ENCODE peak calls at places on chromosomes 6 and 20, in eight cellular contexts. One of them, this sample, is unnamed.

GRCh38 chr20:23214903-23215302 is 128.8 kb upstream of the CD93 start:
- DNase-seq in A549: no peak
- DNase-seq in upper lobe of left lung: no peak
- DNase-seq in ovary: no peak
- DNase-seq in K562: no peak
- DNase-seq in stomach: no peak
- DNase-seq in GM12878: no peak
- DNase-seq in transverse colon: no peak
- DNase-seq in this sample: no peak

GRCh38 chr6:123913858-123914257 is 110.2 kb downstream of the NKAIN2 start:
- DNase-seq in upper lobe of left lung: no peak
- DNase-seq in ovary: no peak
- DNase-seq in A549: no peak
- DNase-seq in GM12878: no peak
- DNase-seq in K562: no peak
- DNase-seq in transverse colon: no peak
- DNase-seq in stomach: no peak
- DNase-seq in this sample: no peak

GRCh38 chr6:113495521-113495920 is 361.6 kb upstream of the MARCKS start:
- DNase-seq in GM12878: no peak
- DNase-seq in K562: no peak
- DNase-seq in ovary: no peak
- DNase-seq in stomach: no peak
- DNase-seq in A549: no peak
- DNase-seq in upper lobe of left lung: no peak
- DNase-seq in transverse colon: no peak
- DNase-seq in this sample: no peak

GRCh38 chr20:62051901-62052255 is 13.8 kb downstream of the TAF4 start:
- DNase-seq in upper lobe of left lung: no peak
- DNase-seq in ovary: no peak
- DNase-seq in stomach: no peak
- DNase-seq in GM12878: no peak
- DNase-seq in A549: no peak
- DNase-seq in transverse colon: no peak
- DNase-seq in K562: no peak
- DNase-seq in this sample: no peak

GRCh38 chr6:35496851-35497570 is at the start of gene TEAD3:
- DNase-seq in GM12878: no peak
- DNase-seq in transverse colon: peak; percentile 74
- DNase-seq in K562: peak; percentile 98
- DNase-seq in ovary: peak; percentile 88
- DNase-seq in upper lobe of left lung: peak; percentile 69
- DNase-seq in stomach: peak; percentile 69
- DNase-seq in A549: peak; percentile 63
- DNase-seq in this sample: no peak

GRCh38 chr6:82337688-82338257 is 25.8 kb upstream of the TPBG start:
- DNase-seq in A549: no peak
- DNase-seq in upper lobe of left lung: no peak
- DNase-seq in stomach: no peak
- DNase-seq in ovary: no peak
- DNase-seq in K562: no peak
- DNase-seq in GM12878: no peak
- DNase-seq in transverse colon: no peak
- DNase-seq in this sample: no peak

GRCh38 chr6:37137201-37137880 is 32.6 kb upstream of the PIM1 start:
- DNase-seq in ovary: no peak
- DNase-seq in upper lobe of left lung: no peak
- DNase-seq in K562: no peak
- DNase-seq in GM12878: no peak
- DNase-seq in stomach: no peak
- DNase-seq in transverse colon: no peak
- DNase-seq in A549: peak; percentile 85
- DNase-seq in this sample: no peak

GRCh38 chr6:52815167-52816092 is 11.8 kb upstream of the GSTA1 start:
- DNase-seq in A549: peak; percentile 64
- DNase-seq in stomach: peak; percentile 61
- DNase-seq in ovary: no peak
- DNase-seq in GM12878: no peak
- DNase-seq in transverse colon: peak; percentile 52
- DNase-seq in upper lobe of left lung: peak; percentile 47
- DNase-seq in K562: peak; percentile 64
- DNase-seq in this sample: peak; percentile 23

GRCh38 chr20:43993552-43993951 is 78.9 kb downstream of the TOX2 start:
- DNase-seq in ovary: no peak
- DNase-seq in GM12878: no peak
- DNase-seq in upper lobe of left lung: no peak
- DNase-seq in K562: no peak
- DNase-seq in transverse colon: no peak
- DNase-seq in stomach: no peak
- DNase-seq in A549: no peak
- DNase-seq in this sample: no peak

GRCh38 chr6:167058261-167058660 is 59.1 kb downstream of the CEP43 start:
- DNase-seq in GM12878: no peak
- DNase-seq in stomach: no peak
- DNase-seq in transverse colon: no peak
- DNase-seq in upper lobe of left lung: no peak
- DNase-seq in ovary: no peak
- DNase-seq in K562: no peak
- DNase-seq in A549: no peak
- DNase-seq in this sample: no peak

GRCh38 chr6:153816306-153816845 is 222.7 kb upstream of the OPRM1 start:
- DNase-seq in K562: no peak
- DNase-seq in ovary: no peak
- DNase-seq in transverse colon: no peak
- DNase-seq in GM12878: no peak
- DNase-seq in stomach: peak; percentile 33
- DNase-seq in A549: no peak
- DNase-seq in upper lobe of left lung: no peak
- DNase-seq in this sample: no peak

GRCh38 chr6:163867518-163868292 is 453.2 kb downstream of the QKI start:
- DNase-seq in K562: no peak
- DNase-seq in ovary: no peak
- DNase-seq in upper lobe of left lung: no peak
- DNase-seq in A549: no peak
- DNase-seq in stomach: no peak
- DNase-seq in transverse colon: no peak
- DNase-seq in GM12878: no peak
- DNase-seq in this sample: no peak

GRCh38 chr6:291697-292505 is at the start of gene DUSP22:
- DNase-seq in stomach: peak; percentile 92
- DNase-seq in GM12878: peak; percentile 81
- DNase-seq in K562: peak; percentile 100
- DNase-seq in ovary: peak; percentile 89
- DNase-seq in A549: peak; percentile 76
- DNase-seq in upper lobe of left lung: peak; percentile 90
- DNase-seq in transverse colon: peak; percentile 93
- DNase-seq in this sample: peak; percentile 73

GRCh38 chr6:111794300-111794699 is 79.0 kb downstream of the FYN start:
- DNase-seq in ovary: no peak
- DNase-seq in K562: no peak
- DNase-seq in A549: no peak
- DNase-seq in GM12878: no peak
- DNase-seq in upper lobe of left lung: no peak
- DNase-seq in stomach: no peak
- DNase-seq in transverse colon: no peak
- DNase-seq in this sample: no peak

GRCh38 chr6:111793711-111794111 is 79.5 kb downstream of the FYN start:
- DNase-seq in A549: no peak
- DNase-seq in K562: no peak
- DNase-seq in stomach: peak; percentile 34
- DNase-seq in GM12878: no peak
- DNase-seq in transverse colon: peak; percentile 44
- DNase-seq in upper lobe of left lung: peak; percentile 41
- DNase-seq in ovary: no peak
- DNase-seq in this sample: no peak

GRCh38 chr6:111796310-111796918 is 76.8 kb downstream of the FYN start:
- DNase-seq in K562: no peak
- DNase-seq in ovary: no peak
- DNase-seq in upper lobe of left lung: no peak
- DNase-seq in transverse colon: no peak
- DNase-seq in GM12878: no peak
- DNase-seq in stomach: no peak
- DNase-seq in A549: no peak
- DNase-seq in this sample: no peak

GRCh38 chr6:111795558-111795957 is 77.7 kb downstream of the FYN start:
- DNase-seq in upper lobe of left lung: no peak
- DNase-seq in K562: no peak
- DNase-seq in stomach: no peak
- DNase-seq in transverse colon: no peak
- DNase-seq in A549: no peak
- DNase-seq in ovary: no peak
- DNase-seq in GM12878: no peak
- DNase-seq in this sample: no peak

DNA sequence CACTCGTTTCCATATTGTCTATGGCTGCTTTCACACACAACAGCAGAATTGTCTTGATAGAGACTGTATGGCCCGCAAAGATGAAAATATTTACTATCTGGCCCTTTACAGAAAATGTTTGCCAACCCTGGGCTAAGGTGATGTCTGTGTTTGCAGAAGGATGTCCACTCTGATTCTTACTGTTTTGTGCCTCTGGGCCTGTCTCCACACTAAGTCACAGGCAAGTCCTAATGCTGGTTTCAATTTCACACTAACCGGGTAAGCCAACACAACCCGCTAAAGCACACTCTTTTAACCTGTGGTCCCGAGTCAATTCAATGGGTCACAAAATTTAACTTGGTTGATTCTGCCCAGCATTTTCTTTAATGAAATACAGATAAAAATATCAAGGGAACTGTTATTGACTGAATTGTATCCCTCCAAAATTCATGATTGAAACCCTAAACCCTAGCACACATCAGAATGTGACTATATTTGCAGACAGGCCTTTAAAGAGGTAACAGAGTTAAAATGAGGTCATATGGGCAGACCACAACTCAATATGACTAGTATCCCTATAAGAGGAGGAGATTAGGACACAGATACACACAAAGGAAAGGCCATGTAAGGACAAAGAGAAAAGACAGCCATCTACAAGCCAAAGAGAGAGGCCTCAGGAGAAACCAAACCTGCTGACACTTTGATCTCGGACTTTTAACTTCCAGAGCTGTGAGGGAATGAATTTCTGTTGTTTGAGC is 78.4 kb downstream of the FYN start:
- DNase-seq in stomach: no peak
- DNase-seq in GM12878: no peak
- DNase-seq in upper lobe of left lung: no peak
- DNase-seq in ovary: no peak
- DNase-seq in transverse colon: no peak
- DNase-seq in A549: no peak
- DNase-seq in K562: no peak
- DNase-seq in this sample: no peak
- H3K4me1 ChIP-seq in stomach: peaks cover 53% of the 10 kb centered on the region
- H3K4me1 ChIP-seq in GM12878: peaks cover 29% of the 10 kb centered on the region
- H3K4me1 ChIP-seq in upper lobe of left lung: peaks cover 11% of the 10 kb centered on the region
- H3K4me1 ChIP-seq in ovary: peaks cover 10% of the 10 kb centered on the region
- H3K4me1 ChIP-seq in transverse colon: peaks cover 6% of the 10 kb centered on the region
- H3K4me1 ChIP-seq in A549: no peaks in the 10 kb centered on the region
- H3K4me1 ChIP-seq in K562: peaks cover 11% of the 10 kb centered on the region
- H3K4me1 ChIP-seq in this sample: no peaks in the 10 kb centered on the region

GRCh38 chr6:142207265-142207877 is 60.3 kb downstream of the VTA1 start:
- DNase-seq in ovary: no peak
- DNase-seq in A549: no peak
- DNase-seq in K562: peak; percentile 51
- DNase-seq in stomach: peak; percentile 60
- DNase-seq in GM12878: no peak
- DNase-seq in upper lobe of left lung: peak; percentile 49
- DNase-seq in transverse colon: peak; percentile 30
- DNase-seq in this sample: no peak
- TF ChIP-seq EP300 in ovary: no peak
- TF ChIP-seq EP300 in A549: no peak
- TF ChIP-seq EP300 in K562: no peak
- TF ChIP-seq EP300 in stomach: no peak
- TF ChIP-seq EP300 in GM12878: no peak
- TF ChIP-seq EP300 in upper lobe of left lung: no peak
- TF ChIP-seq EP300 in transverse colon: no peak
- TF ChIP-seq EP300 in this sample: no peak

DNA sequence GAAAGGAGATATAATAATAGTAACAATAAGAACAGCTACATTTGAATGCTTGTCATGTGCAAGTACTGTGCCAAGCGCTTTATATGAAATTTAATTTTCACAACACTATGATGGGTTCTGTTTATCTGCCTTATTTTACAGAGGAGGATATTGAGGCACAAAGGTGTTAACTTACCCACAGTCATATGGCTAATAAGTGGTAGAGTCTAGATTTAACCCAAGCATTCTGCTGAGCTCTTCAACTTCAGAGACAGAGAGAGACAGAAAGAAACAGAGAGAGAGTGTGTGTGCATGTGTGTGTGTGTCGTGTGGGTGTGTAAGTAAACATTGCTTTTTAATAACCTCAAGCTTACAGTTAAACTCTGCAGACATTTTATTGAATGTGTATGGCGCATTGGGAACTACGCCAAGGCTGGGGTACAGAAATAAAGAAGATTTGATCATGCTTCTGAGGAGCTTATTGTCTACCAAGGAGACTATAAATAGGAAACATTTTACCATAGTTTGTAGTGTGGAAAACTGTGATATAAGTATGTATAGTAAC is 12.9 kb downstream of the TBPL1 start:
- DNase-seq in stomach: no peak
- DNase-seq in upper lobe of left lung: no peak
- DNase-seq in GM12878: no peak
- DNase-seq in transverse colon: peak; percentile 65
- DNase-seq in A549: no peak
- DNase-seq in ovary: no peak
- DNase-seq in K562: no peak
- DNase-seq in this sample: no peak
- H3K4me1 ChIP-seq in stomach: peaks cover 48% of the 10 kb centered on the region
- H3K4me1 ChIP-seq in upper lobe of left lung: peaks cover 6% of the 10 kb centered on the region
- H3K4me1 ChIP-seq in GM12878: peaks cover 14% of the 10 kb centered on the region
- H3K4me1 ChIP-seq in transverse colon: peaks cover 73% of the 10 kb centered on the region
- H3K4me1 ChIP-seq in A549: peaks cover 26% of the 10 kb centered on the region
- H3K4me1 ChIP-seq in ovary: peaks cover 3% of the 10 kb centered on the region
- H3K4me1 ChIP-seq in K562: peaks cover 47% of the 10 kb centered on the region
- H3K4me1 ChIP-seq in this sample: peaks cover 5% of the 10 kb centered on the region

GRCh38 chr6:25024821-25025220 is 89.1 kb upstream of the RIPOR2 start:
- DNase-seq in K562: no peak
- DNase-seq in ovary: no peak
- DNase-seq in A549: no peak
- DNase-seq in stomach: no peak
- DNase-seq in upper lobe of left lung: no peak
- DNase-seq in GM12878: no peak
- DNase-seq in transverse colon: no peak
- DNase-seq in this sample: no peak
- TF ChIP-seq EP300 in K562: no peak
- TF ChIP-seq EP300 in ovary: no peak
- TF ChIP-seq EP300 in A549: no peak
- TF ChIP-seq EP300 in stomach: no peak
- TF ChIP-seq EP300 in upper lobe of left lung: no peak
- TF ChIP-seq EP300 in GM12878: no peak
- TF ChIP-seq EP300 in transverse colon: no peak
- TF ChIP-seq EP300 in this sample: no peak

DNA sequence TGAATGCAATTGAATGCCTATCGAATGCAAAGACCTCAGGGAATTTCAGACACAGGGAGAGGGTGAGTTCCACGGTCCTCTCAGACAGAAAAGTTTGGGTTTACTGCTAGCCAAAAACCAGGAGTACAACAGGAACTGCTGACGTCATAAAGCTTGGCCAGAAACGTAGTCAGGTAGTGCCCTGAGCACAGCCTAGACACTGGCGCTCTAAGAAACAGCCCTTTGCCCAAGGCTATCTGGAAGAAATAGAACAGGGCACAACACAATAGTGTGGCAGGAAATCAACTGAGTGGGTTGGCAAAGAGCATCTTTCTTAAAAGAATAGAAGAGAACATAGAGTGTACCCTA is 58.0 kb downstream of the GFOD1 start:
- DNase-seq in GM12878: no peak
- DNase-seq in upper lobe of left lung: peak; percentile 16
- DNase-seq in stomach: no peak
- DNase-seq in A549: no peak
- DNase-seq in ovary: no peak
- DNase-seq in K562: no peak
- DNase-seq in transverse colon: no peak
- DNase-seq in this sample: no peak
- H3K4me1 ChIP-seq in GM12878: peaks cover 82% of the 10 kb centered on the region
- H3K4me1 ChIP-seq in upper lobe of left lung: peaks cover 58% of the 10 kb centered on the region
- H3K4me1 ChIP-seq in stomach: peaks cover 73% of the 10 kb centered on the region
- H3K4me1 ChIP-seq in A549: peaks cover 19% of the 10 kb centered on the region
- H3K4me1 ChIP-seq in ovary: no peaks in the 10 kb centered on the region
- H3K4me1 ChIP-seq in K562: peaks cover 15% of the 10 kb centered on the region
- H3K4me1 ChIP-seq in transverse colon: peaks cover 33% of the 10 kb centered on the region
- H3K4me1 ChIP-seq in this sample: peaks cover 29% of the 10 kb centered on the region